ENCODE peak calls at places on chromosomes 1 and 21, in five cellular contexts. S is HCT116, O is SK-N-SH, P is A549, V is GM23338. L is an unnamed sample.

GRCh38 chr1:206768472-206769330 is 1.9 kb upstream of the IL19 start:
- DNase-seq in S (no peak), O (no peak), P (no peak), V (no peak), L (no peak)

GRCh38 chr1:225572422-225572821 is 80.5 kb downstream of the ENAH start:
- DNase-seq in S (no peak), O (no peak), P (peak), V (no peak), L (no peak)

GRCh38 chr1:115238336-115239147 is 99.5 kb downstream of the NGF start:
- DNase-seq in S (no peak), O (no peak), P (no peak), V (no peak), L (no peak)

GRCh38 chr1:171277534-171277933 is 29.2 kb downstream of the FMO1 start:
- DNase-seq in S (no peak), O (no peak), P (no peak), V (no peak), L (no peak)

GRCh38 chr1:212077028-212077427 is 41.5 kb downstream of the DTL start:
- DNase-seq in S (no peak), O (no peak), P (no peak), V (no peak), L (no peak)

GRCh38 chr1:85681087-85681486 is 27.1 kb downstream of the ZNHIT6 start:
- DNase-seq in S (no peak), O (no peak), P (peak), V (no peak), L (no peak)

GRCh38 chr21:45998871-45999580 is 17.5 kb downstream of the COL6A1 start:
- DNase-seq in S (no peak), O (no peak), P (no peak), V (no peak), L (no peak)

GRCh38 chr1:174160109-174160473 is 771 bp downstream of the RABGAP1L start:
- DNase-seq in S (no peak), O (peak), P (peak), V (peak), L (peak)

GRCh38 chr1:209404577-209404976 is 178.9 kb upstream of the CAMK1G start:
- DNase-seq in S (no peak), O (no peak), P (no peak), V (no peak), L (no peak)

GRCh38 chr21:31873696-31874599 is 1.1 kb downstream of the HUNK start:
- DNase-seq in S (no peak), O (peak), P (peak), V (peak), L (peak)

GRCh38 chr1:229058111-229058551 is 212.8 kb upstream of the RAB4A start:
- DNase-seq in S (no peak), O (peak), P (no peak), V (no peak), L (no peak)

GRCh38 chr21:33033094-33033951 is 7.6 kb downstream of the OLIG2 start:
- DNase-seq in S (no peak), O (no peak), P (no peak), V (peak), L (no peak)

DNA sequence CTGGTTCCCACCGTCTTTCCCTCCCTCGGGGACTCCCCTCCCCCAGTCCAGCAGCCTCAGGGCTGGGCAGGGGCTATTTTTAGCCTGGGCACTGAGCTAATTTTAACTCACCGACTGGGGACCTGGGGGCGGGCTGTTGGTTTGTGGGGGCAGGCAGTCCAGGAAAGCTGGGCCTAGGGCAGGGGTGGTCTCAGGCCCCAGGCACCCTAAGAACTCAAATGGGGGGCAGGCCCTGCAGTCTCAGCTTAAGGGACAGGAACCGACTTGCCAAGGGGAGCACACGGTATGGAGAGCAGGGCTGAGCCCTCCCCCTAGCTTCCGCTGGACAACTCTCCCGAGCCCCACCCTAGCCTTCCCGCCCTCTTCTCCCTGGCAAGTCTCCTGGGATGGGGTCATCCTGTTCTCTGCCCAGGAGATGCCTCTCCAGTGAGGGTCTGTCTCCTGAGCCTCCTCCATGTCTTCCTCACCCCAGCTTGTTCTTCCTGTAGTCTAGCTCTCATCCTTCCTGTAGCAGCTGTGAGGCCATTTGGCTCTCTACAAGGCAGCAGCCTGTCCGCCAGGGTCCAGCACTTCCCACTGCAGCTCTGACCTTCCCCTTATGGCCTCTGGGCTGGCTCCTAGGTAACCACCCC is 10.1 kb downstream of the MEF2D start:
- DNase-seq in S (no peak), O (peak), P (peak), V (peak), L (no peak)
- TF ChIP-seq REST in S (no peak), O (no peak), P (no peak), V (no peak), L (no peak)

GRCh38 chr1:3717715-3718601 is 34.3 kb upstream of the CCDC27 start:
- DNase-seq in S (no peak), O (no peak), P (no peak), V (peak), L (peak)

GRCh38 chr1:3714814-3715213 is 37.4 kb upstream of the CCDC27 start:
- DNase-seq in S (no peak), O (no peak), P (no peak), V (no peak), L (no peak)

GRCh38 chr1:3714284-3714741 is 37.9 kb upstream of the CCDC27 start:
- DNase-seq in S (no peak), O (no peak), P (no peak), V (no peak), L (no peak)

GRCh38 chr1:3717041-3717714 is 35.1 kb upstream of the CCDC27 start:
- DNase-seq in S (no peak), O (peak), P (no peak), V (no peak), L (peak)

DNA sequence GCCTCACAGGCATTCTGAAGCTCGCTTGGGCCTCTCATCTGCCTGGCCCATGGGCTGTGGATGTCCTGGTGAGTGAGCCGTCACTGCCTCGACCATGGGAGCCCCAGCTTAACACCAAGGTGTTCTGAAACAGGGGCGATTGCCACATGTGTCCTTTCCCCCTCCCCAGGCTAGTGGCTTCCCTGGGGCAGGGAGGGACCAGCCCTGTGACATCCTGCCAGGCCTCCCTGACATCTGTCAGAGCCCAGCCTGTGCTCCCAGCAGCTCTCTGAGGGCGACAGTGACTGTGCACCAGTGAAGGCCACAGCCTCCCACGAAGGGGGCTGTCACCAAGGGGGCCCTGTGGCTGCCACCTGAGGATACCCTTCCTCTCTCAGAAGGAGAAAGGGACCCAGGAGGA is 35.9 kb upstream of the CCDC27 start:
- DNase-seq in S (no peak), O (peak), P (no peak), V (no peak), L (peak)
- H3K27ac ChIP-seq in S (no peak), O (peak), P (no peak), V (no peak), L (peak)

GRCh38 chr1:2374260-2375155 is 16.8 kb downstream of the MORN1 start:
- DNase-seq in S (no peak), O (no peak), P (no peak), V (no peak), L (no peak)

GRCh38 chr1:2375923-2376260 is 15.5 kb downstream of the MORN1 start:
- DNase-seq in S (no peak), O (no peak), P (no peak), V (no peak), L (no peak)

GRCh38 chr1:2375246-2375922 is 16.0 kb downstream of the MORN1 start:
- DNase-seq in S (no peak), O (no peak), P (no peak), V (no peak), L (no peak)

GRCh38 chr1:2372551-2373490 is 18.5 kb downstream of the MORN1 start:
- DNase-seq in S (no peak), O (no peak), P (no peak), V (no peak), L (no peak)

DNA sequence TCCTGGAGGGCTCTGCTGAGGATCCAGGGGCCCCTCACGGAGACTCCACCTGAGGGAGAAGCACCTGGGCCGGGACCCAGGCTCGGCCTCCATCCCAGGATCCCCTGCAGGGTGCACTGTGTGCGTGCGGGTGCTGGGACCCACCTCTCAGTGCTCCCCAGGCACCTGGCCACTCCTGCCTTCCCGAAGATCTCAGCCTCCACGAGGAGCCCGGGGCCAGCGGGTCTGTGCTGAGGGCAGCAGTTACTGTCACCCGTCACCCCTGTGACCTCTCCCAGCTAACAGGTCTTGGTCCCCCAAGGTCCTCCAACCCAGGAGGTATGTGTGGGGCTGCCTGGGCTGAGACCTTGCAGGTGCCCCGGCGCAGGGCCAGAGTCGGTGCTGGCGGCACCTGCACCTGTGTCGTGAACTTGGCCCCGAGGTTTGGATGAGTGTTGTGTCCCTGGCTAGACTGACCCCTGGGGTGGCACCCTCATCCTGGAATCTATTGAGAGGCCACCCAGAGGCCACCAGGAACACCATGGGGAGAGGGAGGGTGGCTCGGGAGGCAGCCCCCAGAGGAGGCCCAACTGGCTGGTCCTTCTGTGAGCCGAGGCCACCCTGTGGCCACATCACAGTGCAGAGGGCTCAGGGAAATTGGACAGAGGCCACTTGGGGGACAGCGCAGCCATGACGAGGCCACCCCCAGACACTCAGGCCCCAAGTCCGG is 17.6 kb downstream of the MORN1 start:
- DNase-seq in S (no peak), O (peak), P (no peak), V (no peak), L (no peak)
- TF ChIP-seq CTCF in S (no peak), O (no peak), P (no peak), V (no peak), L (no peak)

GRCh38 chr1:1198423-1199140 is 7.8 kb downstream of the TNFRSF18 start:
- DNase-seq in S (no peak), O (peak), P (no peak), V (peak), L (no peak)
- TF ChIP-seq REST in S (no peak), O (no peak), P (no peak), V (no peak), L (no peak)

GRCh38 chr1:3795453-3796214 is 664 bp downstream of the LRRC47 start:
- DNase-seq in S (no peak), O (peak), P (no peak), V (no peak), L (no peak)
- H3K27ac ChIP-seq in S (peak), O (peak), P (peak), V (peak), L (peak)

DNA sequence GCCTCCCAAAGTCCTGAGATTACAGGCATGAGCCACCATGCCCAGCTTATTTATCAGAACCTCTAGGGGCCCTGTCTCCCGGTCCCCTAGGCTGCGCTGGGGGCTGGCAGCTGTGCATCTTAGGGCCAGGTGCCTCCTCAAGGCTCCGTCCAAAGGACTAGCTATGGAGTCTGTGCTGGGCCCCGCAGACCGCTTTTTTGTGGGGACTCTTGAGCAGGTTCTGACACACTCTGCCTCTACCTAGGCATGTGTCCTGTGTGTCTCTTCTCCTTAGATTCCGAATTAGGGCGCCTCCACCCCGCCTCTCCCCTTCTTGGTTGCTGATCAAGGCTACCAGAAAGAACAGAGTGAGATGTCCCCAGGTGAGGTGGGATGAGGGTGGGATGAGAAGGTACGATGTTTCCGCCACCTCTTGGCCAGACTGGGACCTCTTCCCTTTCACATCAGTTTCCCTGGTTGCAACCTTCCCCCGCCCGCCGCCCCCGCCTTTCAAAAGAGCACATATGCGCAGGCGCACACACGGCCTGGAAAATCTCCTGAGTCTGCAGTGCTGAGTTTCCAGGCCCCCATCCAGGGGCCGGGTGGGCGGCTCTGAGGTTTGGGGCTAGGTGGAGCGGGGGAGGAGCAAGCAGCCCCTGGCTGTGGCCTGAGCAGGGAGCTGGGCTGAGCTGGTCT is 5.0 kb upstream of the PTPN7 start:
- DNase-seq in S (no peak), O (no peak), P (no peak), V (peak), L (no peak)
- TF ChIP-seq CTCF in S (no peak), O (no peak), P (no peak), V (no peak), L (no peak)

DNA sequence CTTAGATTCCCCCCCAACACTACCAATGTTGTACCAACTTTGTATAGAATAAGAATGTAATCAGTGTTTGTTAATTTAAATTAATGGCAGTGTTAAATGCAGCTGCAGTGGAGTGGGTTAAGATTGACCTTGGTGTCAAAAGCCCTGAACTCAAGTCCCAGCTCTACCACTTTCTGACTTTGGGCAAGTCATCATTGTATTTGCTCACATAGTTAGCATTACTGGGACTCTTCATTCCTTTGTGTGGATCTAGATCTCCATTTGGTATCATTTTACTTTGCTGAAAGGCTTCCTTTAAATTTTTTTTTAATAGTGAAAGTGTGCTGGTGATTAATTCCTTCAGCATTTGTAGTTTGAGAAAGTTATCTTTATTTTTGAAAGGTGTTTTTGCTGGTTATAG is 22.2 kb upstream of the PHGDH start:
- DNase-seq in S (no peak), O (no peak), P (no peak), V (peak), L (no peak)
- TF ChIP-seq REST in S (no peak), O (no peak), P (no peak), V (no peak), L (no peak)